ENCODE peak calls at places on chromosomes 1 and 21, in ten cellular contexts. J, B, T, S, U, O, N, H, Q and R are unnamed samples.

GRCh38 chr1:246459213-246459612 is 47.9 kb downstream of the SMYD3 start:
- DNase-seq in T (no peak), S (no peak), U (no peak), J (no peak), O (no peak), H (no peak), N (no peak), B (no peak), Q (no peak), R (no peak)

GRCh38 chr1:21778405-21778727 is 4.6 kb downstream of the USP48 start:
- DNase-seq in Q (no peak), T (no peak), H (no peak), N (no peak), S (no peak), B (no peak), O (no peak), J (no peak), U (no peak), R (no peak)

GRCh38 chr1:16187748-16188401 is 24.6 kb downstream of the ARHGEF19 start:
- DNase-seq in Q (peak), S (peak), B (peak), J (peak), H (peak), T (no peak), U (peak), O (peak), N (peak), R (peak)

GRCh38 chr21:38075833-38076567 is 159.7 kb upstream of the KCNJ6 start:
- DNase-seq in U (no peak), S (no peak), Q (peak), J (no peak), H (no peak), O (no peak), N (no peak), B (no peak), T (no peak), R (no peak)

GRCh38 chr1:204573563-204573925 is 57.3 kb downstream of the MDM4 start:
- DNase-seq in J (no peak), U (peak), T (peak), Q (peak), H (no peak), O (peak), B (no peak), N (no peak), S (no peak), R (peak)

GRCh38 chr21:46051821-46052675 is 45.9 kb upstream of the COL6A2 start:
- DNase-seq in Q (no peak), J (no peak), B (no peak), T (no peak), N (no peak), U (no peak), H (no peak), S (no peak), O (no peak), R (no peak)

GRCh38 chr21:36780861-36781260 is 81.9 kb downstream of the SIM2 start:
- DNase-seq in J (no peak), Q (peak), B (no peak), N (no peak), U (no peak), H (no peak), S (no peak), O (no peak), T (no peak), R (no peak)

GRCh38 chr1:78533536-78533935 is 42.8 kb downstream of the PTGFR start:
- DNase-seq in B (no peak), T (no peak), S (no peak), Q (no peak), O (no peak), N (no peak), J (no peak), H (no peak), U (no peak), R (no peak)

GRCh38 chr21:34282223-34282622 is 81.6 kb upstream of the KCNE2 start:
- DNase-seq in J (no peak), O (peak), S (no peak), T (no peak), H (no peak), U (peak), Q (peak), N (no peak), B (no peak), R (peak)

GRCh38 chr1:20634594-20635084 is 1.4 kb downstream of the PINK1 start:
- DNase-seq in U (peak), S (peak), Q (peak), J (no peak), B (no peak), T (no peak), H (no peak), N (no peak), O (no peak), R (peak)

GRCh38 chr1:77514871-77515776 is 167.3 kb downstream of the ZZZ3 start:
- DNase-seq in N (peak), J (no peak), S (peak), O (peak), U (peak), T (no peak), H (no peak), B (no peak), Q (no peak), R (peak)

GRCh38 chr21:44713846-44714245 is 2.5 kb upstream of the TSPEAR start:
- DNase-seq in U (no peak), S (no peak), J (no peak), Q (no peak), O (no peak), N (no peak), T (no peak), B (no peak), H (no peak), R (no peak)

GRCh38 chr1:38476784-38477175 is 382.8 kb downstream of the RRAGC start:
- DNase-seq in J (no peak), H (no peak), S (no peak), B (no peak), Q (no peak), N (no peak), T (no peak), O (no peak), U (no peak), R (no peak)

GRCh38 chr21:32094792-32095191 is 184.1 kb downstream of the MIS18A start:
- DNase-seq in U (peak), N (peak), B (no peak), O (peak), Q (peak), H (no peak), T (no peak), J (no peak), S (no peak), R (no peak)

GRCh38 chr1:2528016-2528415 is 1.6 kb upstream of the PANK4 start:
- DNase-seq in J (peak), S (no peak), O (no peak), N (no peak), B (no peak), U (no peak), Q (no peak), H (no peak), T (no peak), R (no peak)

GRCh38 chr1:231335663-231336602 is 1.7 kb downstream of the EXOC8 start:
- DNase-seq in J (no peak), Q (peak), T (no peak), S (no peak), B (no peak), U (no peak), O (no peak), N (peak), H (no peak), R (no peak)

GRCh38 chr1:62962794-62963776 is 179.2 kb downstream of the ATG4C start:
- DNase-seq in N (peak), H (no peak), U (peak), T (no peak), B (no peak), S (peak), O (peak), Q (peak), J (peak), R (peak)

GRCh38 chr1:58755468-58755872 is 28.4 kb downstream of the JUN start:
- DNase-seq in T (peak), Q (peak), S (peak), B (peak), H (peak), U (peak), J (peak), O (peak), N (peak), R (peak)

GRCh38 chr1:68057050-68057449 is 6.6 kb upstream of the DIRAS3 start:
- DNase-seq in T (no peak), S (no peak), U (no peak), H (no peak), J (no peak), Q (no peak), O (no peak), N (no peak), B (no peak), R (no peak)

GRCh38 chr1:216523449-216524190 is 100.4 kb upstream of the USH2A start:
- DNase-seq in Q (peak), U (peak), S (peak), N (no peak), B (no peak), O (no peak), J (no peak), H (no peak), T (no peak), R (peak)

DNA sequence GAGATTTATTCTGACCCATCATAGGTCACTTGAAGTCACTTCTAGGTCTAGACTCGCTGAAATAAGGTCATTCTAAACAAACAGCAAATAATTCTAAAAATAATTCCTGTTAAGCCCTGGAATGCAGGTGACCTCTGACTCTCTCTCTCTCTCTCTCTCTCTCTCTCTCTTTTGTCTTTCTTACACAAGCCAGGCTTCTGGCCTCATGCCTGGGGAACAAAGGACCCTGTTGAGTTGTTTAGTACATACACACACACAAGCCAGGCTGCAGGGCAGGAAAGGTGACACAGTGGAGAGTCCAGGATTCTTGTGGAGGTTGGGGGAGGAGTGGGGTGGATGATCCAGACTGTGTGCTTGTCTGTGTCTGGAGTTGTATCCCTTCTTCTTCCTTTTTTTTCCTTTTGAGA is 4.0 kb upstream of the MEX3A start:
- DNase-seq in T (no peak), U (peak), B (no peak), J (no peak), Q (peak), S (peak), O (peak), H (no peak), N (no peak), R (peak)
- H3K4me3 ChIP-seq in T (no peak), U (no peak), B (no peak), J (no peak), Q (no peak), S (no peak), O (no peak), H (no peak), N (no peak), R (no peak)

DNA sequence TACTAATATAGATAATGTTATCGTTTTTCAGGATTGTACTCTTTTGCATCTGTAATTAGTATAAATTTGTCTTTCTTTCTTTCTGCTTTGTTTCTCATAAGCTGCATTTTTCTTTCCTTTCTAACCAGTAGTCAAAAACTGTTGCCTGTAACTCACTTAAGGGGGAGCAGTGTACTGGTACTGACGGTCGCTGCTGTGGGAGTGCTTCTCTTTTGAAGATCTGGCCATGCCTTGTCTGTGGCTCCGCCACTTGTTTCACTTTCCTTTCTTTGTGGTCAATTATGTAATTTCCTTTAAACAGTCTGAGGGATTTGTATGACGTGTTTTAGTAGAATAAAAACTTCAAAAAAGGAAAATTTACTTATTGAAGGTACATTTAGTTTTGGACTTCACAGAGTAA is 37.0 kb downstream of the MIA3 start:
- DNase-seq in T (no peak), B (no peak), U (no peak), N (peak), J (no peak), O (peak), S (peak), Q (no peak), H (no peak), R (peak)
- TF ChIP-seq CTCF in T (no peak), B (no peak), U (no peak), N (peak), J (no peak), O (no peak), S (no peak), Q (no peak), H (no peak), R (no peak)

GRCh38 chr1:156923565-156924477 is 3.4 kb downstream of the LRRC71 start:
- DNase-seq in U (no peak), S (no peak), J (no peak), N (no peak), Q (no peak), T (no peak), O (no peak), B (no peak), H (no peak), R (no peak)
- H3K4me3 ChIP-seq in U (no peak), S (no peak), J (no peak), N (no peak), Q (no peak), T (no peak), O (no peak), B (no peak), H (peak), R (no peak)

GRCh38 chr1:42365118-42365517 is 15.5 kb upstream of the RIMKLA start:
- DNase-seq in S (no peak), N (no peak), U (no peak), B (no peak), J (no peak), O (no peak), T (no peak), Q (no peak), H (no peak), R (no peak)
- TF ChIP-seq CTCF in S (no peak), N (no peak), U (no peak), B (no peak), J (no peak), O (no peak), T (no peak), Q (no peak), H (no peak), R (no peak)

GRCh38 chr1:227314014-227314848 is 4.1 kb downstream of the CDC42BPA start:
- DNase-seq in B (no peak), H (no peak), U (no peak), S (no peak), J (no peak), Q (no peak), O (no peak), T (no peak), N (no peak), R (no peak)
- H3K4me3 ChIP-seq in B (no peak), H (peak), U (peak), S (peak), J (peak), Q (peak), O (peak), T (peak), N (no peak), R (peak)

GRCh38 chr1:162200096-162200847 is 130.8 kb downstream of the NOS1AP start:
- DNase-seq in J (no peak), B (no peak), U (no peak), Q (no peak), S (no peak), O (peak), T (no peak), N (no peak), H (no peak), R (no peak)

GRCh38 chr1:162197041-162197511 is 127.6 kb downstream of the NOS1AP start:
- DNase-seq in O (no peak), N (no peak), T (no peak), B (no peak), S (no peak), Q (no peak), U (no peak), J (no peak), H (no peak), R (no peak)

GRCh38 chr1:162196387-162196786 is 126.9 kb downstream of the NOS1AP start:
- DNase-seq in Q (no peak), T (no peak), J (no peak), B (no peak), S (no peak), O (no peak), N (no peak), U (no peak), H (no peak), R (no peak)

GRCh38 chr1:162195567-162195966 is 126.1 kb downstream of the NOS1AP start:
- DNase-seq in U (no peak), O (no peak), Q (no peak), J (no peak), H (no peak), T (no peak), B (no peak), S (no peak), N (no peak), R (no peak)

GRCh38 chr1:162197615-162198497 is 128.4 kb downstream of the NOS1AP start:
- DNase-seq in T (no peak), O (no peak), H (no peak), J (no peak), U (no peak), N (no peak), S (no peak), Q (no peak), B (no peak), R (no peak)
- TF ChIP-seq CTCF in T (no peak), O (peak), H (no peak), J (no peak), U (no peak), N (no peak), S (no peak), Q (no peak), B (no peak), R (no peak)